ENCODE peak calls at places on chromosomes 16 and 17, in four cellular contexts. One of them, this sample, is unnamed.

GRCh38 chr16:58474296-58474695 is 25.6 kb upstream of the NDRG4 start:
- DNase-seq in HepG2: no peak
- DNase-seq in K562: no peak
- DNase-seq in GM12878: no peak
- DNase-seq in this sample: no peak

GRCh38 chr17:52064791-52065211 is 93.7 kb downstream of the CA10 start:
- DNase-seq in HepG2: no peak
- DNase-seq in K562: no peak
- DNase-seq in GM12878: no peak
- DNase-seq in this sample: no peak

GRCh38 chr17:58219789-58220183 is 731 bp upstream of the MKS1 start:
- DNase-seq in HepG2: peak
- DNase-seq in K562: peak
- DNase-seq in GM12878: no peak
- DNase-seq in this sample: no peak

GRCh38 chr17:57357830-57358426 is 101.6 kb downstream of the MSI2 start:
- DNase-seq in HepG2: no peak
- DNase-seq in K562: no peak
- DNase-seq in GM12878: peak
- DNase-seq in this sample: no peak

GRCh38 chr17:45640141-45640850 is 143.8 kb upstream of the CRHR1 start:
- DNase-seq in HepG2: peak
- DNase-seq in K562: peak
- DNase-seq in GM12878: peak
- DNase-seq in this sample: peak

GRCh38 chr17:40118093-40118492 is 3.7 kb upstream of the MSL1 start:
- DNase-seq in HepG2: no peak
- DNase-seq in K562: no peak
- DNase-seq in GM12878: no peak
- DNase-seq in this sample: no peak

GRCh38 chr17:15233022-15233805 is 31.9 kb downstream of the PMP22 start:
- DNase-seq in HepG2: peak
- DNase-seq in K562: peak
- DNase-seq in GM12878: no peak
- DNase-seq in this sample: peak

GRCh38 chr17:82380860-82381702 is 9.5 kb downstream of the UTS2R start:
- DNase-seq in HepG2: no peak
- DNase-seq in K562: no peak
- DNase-seq in GM12878: no peak
- DNase-seq in this sample: no peak

GRCh38 chr17:57236686-57237299 is 19.5 kb upstream of the MSI2 start:
- DNase-seq in HepG2: no peak
- DNase-seq in K562: no peak
- DNase-seq in GM12878: no peak
- DNase-seq in this sample: no peak

GRCh38 chr17:56478836-56479447 is 114.6 kb upstream of the NOG start:
- DNase-seq in HepG2: peak
- DNase-seq in K562: peak
- DNase-seq in GM12878: no peak
- DNase-seq in this sample: peak

GRCh38 chr17:44924107-44924544 is 8.8 kb upstream of the GFAP start:
- DNase-seq in HepG2: no peak
- DNase-seq in K562: no peak
- DNase-seq in GM12878: no peak
- DNase-seq in this sample: no peak

GRCh38 chr16:23280483-23280967 is 21.6 kb upstream of the SCNN1B start:
- DNase-seq in HepG2: no peak
- DNase-seq in K562: no peak
- DNase-seq in GM12878: no peak
- DNase-seq in this sample: no peak

GRCh38 chr17:1055751-1056645 is 59.1 kb downstream of the TIMM22 start:
- DNase-seq in HepG2: peak
- DNase-seq in K562: peak
- DNase-seq in GM12878: no peak
- DNase-seq in this sample: peak

GRCh38 chr17:28367641-28368305 is 2.3 kb downstream of the VTN start:
- DNase-seq in HepG2: no peak
- DNase-seq in K562: no peak
- DNase-seq in GM12878: no peak
- DNase-seq in this sample: no peak

GRCh38 chr17:48246623-48247022 is 139.1 kb downstream of the SNX11 start:
- DNase-seq in HepG2: no peak
- DNase-seq in K562: peak
- DNase-seq in GM12878: no peak
- DNase-seq in this sample: no peak

GRCh38 chr17:77363821-77364361 is 223.1 kb downstream of the SEC14L1 start:
- DNase-seq in HepG2: peak
- DNase-seq in K562: peak
- DNase-seq in GM12878: no peak
- DNase-seq in this sample: no peak

GRCh38 chr16:11405331-11406176 is 60.3 kb downstream of the RMI2 start:
- DNase-seq in HepG2: peak
- DNase-seq in K562: peak
- DNase-seq in GM12878: no peak
- DNase-seq in this sample: peak

GRCh38 chr16:17070882-17071592 is 399.7 kb downstream of the XYLT1 start:
- DNase-seq in HepG2: no peak
- DNase-seq in K562: peak
- DNase-seq in GM12878: peak
- DNase-seq in this sample: peak

GRCh38 chr17:15896834-15897233 is 48.1 kb upstream of the ADORA2B start:
- DNase-seq in HepG2: no peak
- DNase-seq in K562: no peak
- DNase-seq in GM12878: no peak
- DNase-seq in this sample: no peak

GRCh38 chr17:38706625-38707298 is 1.7 kb downstream of the MLLT6 start:
- DNase-seq in HepG2: no peak
- DNase-seq in K562: peak
- DNase-seq in GM12878: no peak
- DNase-seq in this sample: no peak

GRCh38 chr16:2282866-2283555 is 15.1 kb upstream of the RNPS1 start:
- DNase-seq in HepG2: no peak
- DNase-seq in K562: no peak
- DNase-seq in GM12878: no peak
- DNase-seq in this sample: no peak

GRCh38 chr17:76268991-76269981 is 4.1 kb downstream of the UBALD2 start:
- DNase-seq in HepG2: no peak
- DNase-seq in K562: peak
- DNase-seq in GM12878: no peak
- DNase-seq in this sample: peak

GRCh38 chr16:68776821-68777485 is 39.9 kb downstream of the CDH1 start:
- DNase-seq in HepG2: no peak
- DNase-seq in K562: no peak
- DNase-seq in GM12878: peak
- DNase-seq in this sample: no peak

GRCh38 chr17:63686138-63686685 is 13.7 kb downstream of the LIMD2 start:
- DNase-seq in HepG2: no peak
- DNase-seq in K562: no peak
- DNase-seq in GM12878: no peak
- DNase-seq in this sample: no peak

GRCh38 chr16:67910162-67910561 is 17.1 kb downstream of the PSKH1 start:
- DNase-seq in HepG2: no peak
- DNase-seq in K562: no peak
- DNase-seq in GM12878: no peak
- DNase-seq in this sample: no peak

GRCh38 chr17:67990909-67991308 is 5.4 kb downstream of the C17orf58 start:
- DNase-seq in HepG2: no peak
- DNase-seq in K562: no peak
- DNase-seq in GM12878: no peak
- DNase-seq in this sample: no peak

GRCh38 chr16:9847146-9847545 is 335.1 kb downstream of the GRIN2A start:
- DNase-seq in HepG2: no peak
- DNase-seq in K562: no peak
- DNase-seq in GM12878: no peak
- DNase-seq in this sample: no peak

GRCh38 chr16:71354156-71354555 is 4.4 kb upstream of the CALB2 start:
- DNase-seq in HepG2: no peak
- DNase-seq in K562: no peak
- DNase-seq in GM12878: no peak
- DNase-seq in this sample: no peak

GRCh38 chr16:71352466-71352865 is 6.1 kb upstream of the CALB2 start:
- DNase-seq in HepG2: no peak
- DNase-seq in K562: no peak
- DNase-seq in GM12878: no peak
- DNase-seq in this sample: no peak

GRCh38 chr16:71351558-71351901 is 7.0 kb upstream of the CALB2 start:
- DNase-seq in HepG2: no peak
- DNase-seq in K562: no peak
- DNase-seq in GM12878: no peak
- DNase-seq in this sample: no peak

GRCh38 chr16:71352963-71353460 is 5.5 kb upstream of the CALB2 start:
- DNase-seq in HepG2: no peak
- DNase-seq in K562: no peak
- DNase-seq in GM12878: no peak
- DNase-seq in this sample: no peak

DNA sequence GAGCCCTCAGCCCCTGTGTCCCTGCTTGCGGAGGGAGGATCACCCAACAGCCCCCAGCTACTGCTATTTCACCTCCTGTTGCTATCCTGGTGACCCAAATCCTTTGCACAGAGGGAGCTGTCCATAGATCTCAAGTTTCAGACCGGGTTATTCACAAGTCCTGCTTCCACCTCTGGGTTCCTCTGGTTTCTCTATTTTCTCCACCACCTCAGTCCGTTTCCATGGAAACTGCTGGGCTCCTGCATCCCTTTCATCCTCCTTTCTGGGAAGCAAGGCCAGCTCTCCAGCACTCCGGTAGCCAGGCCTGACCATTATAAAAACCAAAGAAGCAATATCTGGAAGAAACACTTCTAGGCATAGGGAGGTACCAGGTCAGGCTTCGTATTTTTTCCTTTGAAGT is 4.8 kb upstream of the CALB2 start:
- DNase-seq in HepG2: no peak
- DNase-seq in K562: no peak
- DNase-seq in GM12878: no peak
- DNase-seq in this sample: peak
- TF ChIP-seq JUNB in HepG2: no peak
- TF ChIP-seq JUNB in K562: no peak
- TF ChIP-seq JUNB in GM12878: no peak
- TF ChIP-seq JUNB in this sample: no peak

DNA sequence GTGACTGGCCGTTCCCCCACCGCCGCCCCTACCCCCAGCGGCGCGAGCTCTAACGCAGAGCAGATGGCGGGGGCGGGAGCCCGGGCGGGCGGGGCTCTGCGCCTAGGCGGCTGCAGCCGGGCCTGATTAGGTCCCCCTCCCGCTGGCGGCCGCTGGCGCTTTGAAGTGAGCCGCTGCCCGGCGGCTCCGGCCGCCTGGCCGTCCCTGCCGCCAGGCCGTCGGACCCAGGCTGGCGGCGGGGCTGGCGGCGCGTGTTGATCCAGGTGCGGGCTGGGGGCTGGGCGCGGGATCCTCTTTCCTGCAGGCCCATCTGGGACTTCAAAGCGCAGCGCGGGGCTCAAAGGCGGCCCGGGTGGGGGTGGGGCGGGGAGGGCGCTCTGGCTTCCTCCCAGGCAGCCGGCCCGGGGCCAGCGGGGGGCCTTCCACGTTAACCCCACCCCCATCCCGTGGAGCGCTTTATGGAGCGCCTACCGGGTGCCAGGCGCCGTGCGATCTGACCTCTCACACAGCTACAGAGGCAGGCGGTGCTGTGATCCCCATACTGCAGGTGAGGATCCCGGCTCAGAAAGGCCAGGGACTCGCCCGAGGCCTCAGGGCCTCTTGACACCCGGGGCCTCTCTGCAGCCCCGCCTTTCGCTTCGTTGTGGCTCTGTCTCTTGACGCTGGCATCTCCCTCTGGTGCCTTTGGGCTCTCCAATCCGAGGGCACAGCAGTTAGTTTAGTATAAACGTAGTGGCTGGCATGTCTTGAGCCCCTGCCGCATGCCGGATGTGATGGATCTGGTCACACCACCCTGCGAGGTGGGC is 80.0 kb upstream of the NKD1 start:
- DNase-seq in HepG2: peak
- DNase-seq in K562: peak
- DNase-seq in GM12878: no peak
- DNase-seq in this sample: peak
- TF ChIP-seq CREB1 in HepG2: no peak
- TF ChIP-seq CREB1 in K562: no peak
- TF ChIP-seq CREB1 in GM12878: no peak
- TF ChIP-seq CREB1 in this sample: no peak

GRCh38 chr17:50026901-50027638 is 28.8 kb upstream of the ITGA3 start:
- DNase-seq in HepG2: peak
- DNase-seq in K562: peak
- DNase-seq in GM12878: no peak
- DNase-seq in this sample: peak

GRCh38 chr17:50028207-50029120 is 27.4 kb upstream of the ITGA3 start:
- DNase-seq in HepG2: no peak
- DNase-seq in K562: no peak
- DNase-seq in GM12878: no peak
- DNase-seq in this sample: peak

GRCh38 chr17:50024808-50025207 is 29.8 kb upstream of the DLX3 start:
- DNase-seq in HepG2: no peak
- DNase-seq in K562: no peak
- DNase-seq in GM12878: no peak
- DNase-seq in this sample: no peak

GRCh38 chr17:50027639-50028206 is 28.2 kb upstream of the ITGA3 start:
- DNase-seq in HepG2: no peak
- DNase-seq in K562: no peak
- DNase-seq in GM12878: no peak
- DNase-seq in this sample: peak

GRCh38 chr17:50026046-50026675 is 29.7 kb upstream of the ITGA3 start:
- DNase-seq in HepG2: no peak
- DNase-seq in K562: no peak
- DNase-seq in GM12878: no peak
- DNase-seq in this sample: no peak
- H2AFZ ChIP-seq in HepG2: no peak
- H2AFZ ChIP-seq in K562: no peak
- H2AFZ ChIP-seq in GM12878: no peak
- H2AFZ ChIP-seq in this sample: no peak

GRCh38 chr17:59416184-59416583 is 84.7 kb downstream of the YPEL2 start:
- DNase-seq in HepG2: no peak
- DNase-seq in K562: peak
- DNase-seq in GM12878: no peak
- DNase-seq in this sample: no peak

GRCh38 chr17:59415397-59415796 is 83.9 kb downstream of the YPEL2 start:
- DNase-seq in HepG2: no peak
- DNase-seq in K562: peak
- DNase-seq in GM12878: no peak
- DNase-seq in this sample: no peak

GRCh38 chr17:59420901-59421300 is 89.4 kb downstream of the YPEL2 start:
- DNase-seq in HepG2: peak
- DNase-seq in K562: no peak
- DNase-seq in GM12878: no peak
- DNase-seq in this sample: no peak

GRCh38 chr17:59418732-59419166 is 87.3 kb downstream of the YPEL2 start:
- DNase-seq in HepG2: no peak
- DNase-seq in K562: no peak
- DNase-seq in GM12878: no peak
- DNase-seq in this sample: no peak

DNA sequence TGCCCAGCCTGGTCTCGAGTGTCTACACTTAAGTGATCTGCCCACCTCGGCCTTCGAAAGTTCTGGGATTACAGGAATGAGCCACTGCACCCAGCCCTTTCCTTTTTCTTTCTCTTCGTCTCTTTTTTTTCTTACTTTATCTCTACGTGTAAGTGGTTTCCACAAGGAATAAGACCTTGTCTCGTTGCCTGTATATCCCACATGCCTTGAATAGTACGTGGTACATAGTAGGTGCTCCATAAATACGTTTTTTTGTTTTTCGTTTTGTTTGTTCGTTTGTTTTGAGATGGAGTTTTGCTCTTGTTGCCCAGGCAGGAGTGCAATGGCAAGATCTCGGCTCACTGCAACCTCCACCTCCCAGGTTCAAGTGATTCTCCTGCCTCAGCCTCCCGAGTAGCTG is 86.0 kb downstream of the YPEL2 start:
- DNase-seq in HepG2: no peak
- DNase-seq in K562: no peak
- DNase-seq in GM12878: no peak
- DNase-seq in this sample: no peak
- TF ChIP-seq JUNB in HepG2: no peak
- TF ChIP-seq JUNB in K562: no peak
- TF ChIP-seq JUNB in GM12878: no peak
- TF ChIP-seq JUNB in this sample: no peak